ENCODE peak calls at places on chromosomes 5 and 9, in eight cellular contexts. K, W, C, Y, H, V, A and B are unnamed samples.

GRCh38 chr5:133785182-133785581 is 172.8 kb upstream of the FSTL4 start:
- DNase-seq in K (no peak), W (no peak), C (no peak), Y (no peak), H (no peak), V (no peak), A (no peak), B (no peak)

GRCh38 chr9:37974506-37975173 is 70.7 kb upstream of the SLC25A51 start:
- DNase-seq in K (no peak), W (no peak), C (no peak), Y (no peak), H (no peak), V (no peak), A (no peak), B (no peak)

GRCh38 chr9:28155067-28155466 is 581.8 kb upstream of the C9orf72 start:
- DNase-seq in K (no peak), W (no peak), C (no peak), Y (no peak), H (no peak), V (no peak), A (no peak), B (no peak)

GRCh38 chr9:12775963-12776774 is 1.3 kb downstream of the LURAP1L start:
- DNase-seq in K (peak; percentile 88), W (peak; percentile 88), C (peak; percentile 81), Y (no peak), H (peak; percentile 75), V (peak; percentile 75), A (peak; percentile 96), B (peak; percentile 76)

GRCh38 chr5:122464191-122464590 is 152.2 kb downstream of the SNCAIP start:
- DNase-seq in K (no peak), W (no peak), C (no peak), Y (no peak), H (no peak), V (no peak), A (peak; percentile 3), B (no peak)

GRCh38 chr5:151424892-151425523 is 22.4 kb upstream of the SLC36A1 start:
- DNase-seq in K (no peak), W (no peak), C (no peak), Y (no peak), H (peak; percentile 77), V (no peak), A (no peak), B (no peak)

GRCh38 chr5:31173621-31174020 is 19.9 kb upstream of the CDH6 start:
- DNase-seq in K (no peak), W (no peak), C (no peak), Y (no peak), H (no peak), V (no peak), A (no peak), B (no peak)

GRCh38 chr5:98768160-98769005 is 5.1 kb upstream of the RGMB start:
- DNase-seq in K (no peak), W (peak; percentile 69), C (peak; percentile 68), Y (peak; percentile 51), H (peak; percentile 82), V (peak; percentile 43), A (peak; percentile 71), B (no peak)

GRCh38 chr9:88740844-88741243 is 205.9 kb downstream of the NXNL2 start:
- DNase-seq in K (no peak), W (no peak), C (no peak), Y (no peak), H (no peak), V (no peak), A (no peak), B (no peak)

GRCh38 chr5:88145603-88146467 is 122.8 kb downstream of the TMEM161B start:
- DNase-seq in K (no peak), W (no peak), C (no peak), Y (no peak), H (peak; percentile 52), V (peak; percentile 13), A (no peak), B (no peak)

GRCh38 chr5:103667068-103667467 is 104.5 kb upstream of the NUDT12 start:
- DNase-seq in K (peak; percentile 9), W (no peak), C (peak; percentile 5), Y (no peak), H (no peak), V (no peak), A (peak; percentile 17), B (no peak)

GRCh38 chr5:177319913-177320588 is 8.4 kb upstream of the MXD3 start:
- DNase-seq in K (no peak), W (no peak), C (no peak), Y (no peak), H (no peak), V (no peak), A (no peak), B (no peak)

GRCh38 chr5:138870611-138871010 is 4.5 kb downstream of the LRRTM2 start:
- DNase-seq in K (peak; percentile 30), W (no peak), C (no peak), Y (no peak), H (no peak), V (no peak), A (no peak), B (no peak)

GRCh38 chr5:145925803-145926202 is 10.6 kb upstream of the SH3RF2 start:
- DNase-seq in K (peak; percentile 97), W (no peak), C (no peak), Y (no peak), H (no peak), V (no peak), A (peak; percentile 80), B (no peak)

GRCh38 chr9:77981907-77982306 is 49.7 kb downstream of the GNAQ start:
- DNase-seq in K (no peak), W (no peak), C (no peak), Y (no peak), H (no peak), V (no peak), A (no peak), B (no peak)

GRCh38 chr5:173291722-173292658 is 36.2 kb downstream of the STC2 start:
- DNase-seq in K (peak; percentile 80), W (no peak), C (no peak), Y (no peak), H (no peak), V (no peak), A (peak; percentile 50), B (no peak)

GRCh38 chr5:1497795-1498622 is 25.8 kb downstream of the LPCAT1 start:
- DNase-seq in K (no peak), W (no peak), C (no peak), Y (no peak), H (no peak), V (no peak), A (no peak), B (no peak)

GRCh38 chr9:33264473-33265177 is at the start of the genes BAG1 and CHMP5:
- DNase-seq in K (peak; percentile 99), W (peak; percentile 100), C (peak; percentile 99), Y (peak; percentile 99), H (peak; percentile 99), V (peak; percentile 100), A (peak; percentile 100), B (peak; percentile 99)

GRCh38 chr9:33263131-33263935 is 1.2 kb downstream of the BAG1 start:
- DNase-seq in K (peak; percentile 35), W (no peak), C (no peak), Y (peak; percentile 43), H (no peak), V (no peak), A (peak; percentile 24), B (no peak)

GRCh38 chr9:33267368-33267767 is 2.5 kb downstream of the CHMP5 start:
- DNase-seq in K (no peak), W (no peak), C (no peak), Y (no peak), H (no peak), V (no peak), A (no peak), B (no peak)

GRCh38 chr9:33263936-33264472 is 504 bp downstream of the BAG1 start:
- DNase-seq in K (no peak), W (peak; percentile 74), C (peak; percentile 57), Y (peak; percentile 73), H (no peak), V (no peak), A (no peak), B (no peak)

GRCh38 chr9:33265211-33265885 is 499 bp downstream of the CHMP5 start:
- DNase-seq in K (peak; percentile 45), W (peak; percentile 40), C (no peak), Y (no peak), H (no peak), V (peak; percentile 31), A (peak; percentile 2), B (no peak)
- H3K9me3 ChIP-seq in K (no peaks in the 10 kb centered on the region), W (no peaks in the 10 kb centered on the region), C (no peaks in the 10 kb centered on the region), Y (no peaks in the 10 kb centered on the region), H (no peaks in the 10 kb centered on the region), V (no peaks in the 10 kb centered on the region), A (no peaks in the 10 kb centered on the region), B (no peaks in the 10 kb centered on the region)

GRCh38 chr9:125361837-125362531 is 100.4 kb downstream of the GAPVD1 start:
- DNase-seq in K (no peak), W (peak; percentile 15), C (no peak), Y (peak; percentile 43), H (no peak), V (no peak), A (peak; percentile 44), B (no peak)
- TF ChIP-seq CTCF in K (no peak), W (no peak), C (peak; percentile 22), Y (peak; percentile 68), H (peak; percentile 73), V (peak; percentile 17), A (peak; percentile 46), B (peak; percentile 43)

DNA sequence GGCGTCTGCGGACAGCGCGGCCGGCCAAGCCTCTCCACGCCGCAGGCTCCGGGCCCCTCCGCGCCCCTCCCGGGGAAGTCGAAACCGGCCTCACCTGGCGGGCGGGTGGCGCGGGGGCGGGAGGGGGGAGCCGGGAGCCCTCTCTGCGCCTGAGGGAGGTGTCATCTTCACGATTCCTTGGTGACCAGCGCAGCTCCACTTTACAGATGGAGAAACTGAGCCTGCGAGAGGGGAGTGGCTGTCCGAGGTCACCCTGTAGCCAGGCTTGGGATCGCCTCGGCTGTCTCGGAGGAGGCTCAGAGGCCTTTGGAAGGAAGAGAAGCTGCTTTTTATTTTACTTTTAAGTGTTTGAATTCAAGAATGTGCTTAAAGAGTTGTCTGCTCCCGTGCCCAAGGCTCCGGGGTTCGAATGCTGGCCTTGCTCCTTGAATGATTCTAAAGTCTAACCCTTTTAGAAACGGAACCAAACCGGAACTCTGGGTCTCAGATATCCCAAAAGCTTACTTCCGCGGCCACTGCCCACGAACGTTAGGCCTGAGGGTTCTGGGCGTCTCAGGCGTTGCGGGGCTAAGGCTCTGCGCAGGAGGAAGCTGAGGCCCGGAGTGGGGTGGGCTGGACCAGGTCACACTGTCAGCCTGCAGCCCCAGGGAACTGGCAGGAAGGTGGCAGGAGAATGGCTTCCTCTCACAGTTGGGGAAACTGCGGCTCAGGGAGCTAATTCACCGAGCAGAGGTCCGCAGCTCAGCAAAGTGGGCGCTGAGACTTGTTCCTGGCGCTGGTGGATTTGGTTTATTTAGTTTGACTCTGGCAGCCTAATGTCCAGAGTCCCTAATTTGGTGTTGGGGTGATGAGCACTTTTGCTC is 827 bp downstream of the SUSD3 start:
- DNase-seq in K (no peak), W (peak; percentile 21), C (no peak), Y (peak; percentile 66), H (no peak), V (peak; percentile 28), A (no peak), B (no peak)
- H3K4me3 ChIP-seq in K (no peak overlapping the region), W (peak overlapping the region; percentile 24), C (peak overlapping the region; percentile 52), Y (peak overlapping the region; percentile 79), H (peak overlapping the region; percentile 34), V (peak overlapping the region; percentile 3), A (no peak overlapping the region), B (peak overlapping the region; percentile 44)

DNA sequence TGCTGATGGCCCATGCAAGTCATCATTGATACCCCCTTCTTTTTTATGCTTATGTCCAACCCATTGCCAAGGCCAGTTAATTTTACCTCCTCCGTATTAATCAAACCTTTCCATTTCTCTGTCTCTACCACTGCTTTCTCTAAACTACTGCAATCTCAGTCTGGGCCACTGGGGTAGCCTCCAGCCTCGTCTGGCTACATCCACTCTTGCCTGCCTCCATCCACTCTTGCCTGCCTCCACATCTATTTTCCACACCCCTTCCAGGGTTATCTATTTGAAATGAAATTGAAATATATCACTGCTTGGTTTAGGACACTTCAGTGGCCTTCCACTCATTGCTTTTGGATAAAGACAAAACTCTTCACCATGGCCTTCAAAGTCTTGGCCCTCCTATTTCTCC is 425.3 kb upstream of the CLINT1 start:
- DNase-seq in K (no peak), W (no peak), C (no peak), Y (peak; percentile 52), H (no peak), V (no peak), A (no peak), B (no peak)
- H3K9me3 ChIP-seq in K (no peaks in the 10 kb centered on the region), W (no peaks in the 10 kb centered on the region), C (no peaks in the 10 kb centered on the region), Y (peaks cover 20% of the 10 kb centered on the region), H (no peaks in the 10 kb centered on the region), V (no peaks in the 10 kb centered on the region), A (no peaks in the 10 kb centered on the region), B (no peaks in the 10 kb centered on the region)